ENCODE peak calls at places on chromosomes 5 and 9, in six cellular contexts. One of them, this sample, is unnamed.

GRCh38 chr5:158642852-158643251 is 456.9 kb downstream of the EBF1 start:
- DNase-seq in fibroblast of mammary gland: peak; percentile 28
- DNase-seq in GM13976: no peak
- DNase-seq in progenitor cell of endocrine pancreas: no peak
- DNase-seq in AG10803: no peak
- DNase-seq in prostate gland: no peak
- DNase-seq in this sample: no peak

GRCh38 chr5:132427285-132428146 is 58.0 kb downstream of the SLC22A5 start:
- DNase-seq in fibroblast of mammary gland: no peak
- DNase-seq in GM13976: peak; percentile 61
- DNase-seq in progenitor cell of endocrine pancreas: no peak
- DNase-seq in AG10803: peak; percentile 37
- DNase-seq in prostate gland: peak; percentile 39
- DNase-seq in this sample: no peak

GRCh38 chr5:76292923-76293322 is 110.2 kb upstream of the IQGAP2 start:
- DNase-seq in fibroblast of mammary gland: no peak
- DNase-seq in GM13976: no peak
- DNase-seq in progenitor cell of endocrine pancreas: no peak
- DNase-seq in AG10803: no peak
- DNase-seq in prostate gland: no peak
- DNase-seq in this sample: no peak

GRCh38 chr5:160480652-160481051 is 59.0 kb downstream of the PTTG1 start:
- DNase-seq in fibroblast of mammary gland: no peak
- DNase-seq in GM13976: no peak
- DNase-seq in progenitor cell of endocrine pancreas: no peak
- DNase-seq in AG10803: no peak
- DNase-seq in prostate gland: no peak
- DNase-seq in this sample: no peak

GRCh38 chr5:158194561-158194961 is 335.6 kb upstream of the CLINT1 start:
- DNase-seq in fibroblast of mammary gland: no peak
- DNase-seq in GM13976: no peak
- DNase-seq in progenitor cell of endocrine pancreas: no peak
- DNase-seq in AG10803: no peak
- DNase-seq in prostate gland: no peak
- DNase-seq in this sample: no peak

GRCh38 chr5:149940077-149940574 is 4.5 kb downstream of the PDE6A start:
- DNase-seq in fibroblast of mammary gland: peak; percentile 40
- DNase-seq in GM13976: no peak
- DNase-seq in progenitor cell of endocrine pancreas: no peak
- DNase-seq in AG10803: no peak
- DNase-seq in prostate gland: no peak
- DNase-seq in this sample: no peak

GRCh38 chr5:151492729-151493128 is 45.3 kb downstream of the SLC36A1 start:
- DNase-seq in fibroblast of mammary gland: peak; percentile 71
- DNase-seq in GM13976: no peak
- DNase-seq in progenitor cell of endocrine pancreas: no peak
- DNase-seq in AG10803: peak; percentile 56
- DNase-seq in prostate gland: no peak
- DNase-seq in this sample: no peak

GRCh38 chr5:69334793-69335268 is 2.2 kb upstream of the CCDC125 start:
- DNase-seq in fibroblast of mammary gland: peak; percentile 73
- DNase-seq in GM13976: peak; percentile 80
- DNase-seq in progenitor cell of endocrine pancreas: peak; percentile 70
- DNase-seq in AG10803: peak; percentile 80
- DNase-seq in prostate gland: peak; percentile 85
- DNase-seq in this sample: peak; percentile 88

GRCh38 chr5:126973193-126973592 is 57.2 kb downstream of the MARCHF3 start:
- DNase-seq in fibroblast of mammary gland: no peak
- DNase-seq in GM13976: no peak
- DNase-seq in progenitor cell of endocrine pancreas: no peak
- DNase-seq in AG10803: no peak
- DNase-seq in prostate gland: no peak
- DNase-seq in this sample: no peak

GRCh38 chr5:173984218-173984617 is 4.8 kb upstream of the C5orf47 start:
- DNase-seq in fibroblast of mammary gland: peak; percentile 15
- DNase-seq in GM13976: no peak
- DNase-seq in progenitor cell of endocrine pancreas: no peak
- DNase-seq in AG10803: no peak
- DNase-seq in prostate gland: no peak
- DNase-seq in this sample: no peak

GRCh38 chr9:15725953-15726352 is 173.1 kb downstream of the CCDC171 start:
- DNase-seq in fibroblast of mammary gland: peak; percentile 39
- DNase-seq in GM13976: no peak
- DNase-seq in progenitor cell of endocrine pancreas: no peak
- DNase-seq in AG10803: peak; percentile 90
- DNase-seq in prostate gland: no peak
- DNase-seq in this sample: no peak

GRCh38 chr9:16064701-16065230 is 511.9 kb downstream of the CCDC171 start:
- DNase-seq in fibroblast of mammary gland: no peak
- DNase-seq in GM13976: no peak
- DNase-seq in progenitor cell of endocrine pancreas: no peak
- DNase-seq in AG10803: no peak
- DNase-seq in prostate gland: no peak
- DNase-seq in this sample: no peak

GRCh38 chr9:109244179-109245132 is 76.4 kb downstream of the EPB41L4B start:
- DNase-seq in fibroblast of mammary gland: peak; percentile 61
- DNase-seq in GM13976: peak; percentile 73
- DNase-seq in progenitor cell of endocrine pancreas: peak; percentile 69
- DNase-seq in AG10803: peak; percentile 57
- DNase-seq in prostate gland: peak; percentile 76
- DNase-seq in this sample: peak; percentile 76

GRCh38 chr5:128538249-128539037 is 398 bp upstream of the FBN2 start:
- DNase-seq in fibroblast of mammary gland: peak; percentile 82
- DNase-seq in GM13976: peak; percentile 19
- DNase-seq in progenitor cell of endocrine pancreas: peak; percentile 29
- DNase-seq in AG10803: peak; percentile 28
- DNase-seq in prostate gland: peak; percentile 10
- DNase-seq in this sample: peak; percentile 76

GRCh38 chr5:137714494-137714893 is 21.4 kb downstream of the KLHL3 start:
- DNase-seq in fibroblast of mammary gland: no peak
- DNase-seq in GM13976: no peak
- DNase-seq in progenitor cell of endocrine pancreas: no peak
- DNase-seq in AG10803: no peak
- DNase-seq in prostate gland: no peak
- DNase-seq in this sample: no peak

GRCh38 chr9:90003046-90003355 is 398.2 kb downstream of the GADD45G start:
- DNase-seq in fibroblast of mammary gland: no peak
- DNase-seq in GM13976: no peak
- DNase-seq in progenitor cell of endocrine pancreas: no peak
- DNase-seq in AG10803: no peak
- DNase-seq in prostate gland: peak; percentile 76
- DNase-seq in this sample: no peak

GRCh38 chr5:87151547-87151946 is 116.1 kb upstream of the RASA1 start:
- DNase-seq in fibroblast of mammary gland: peak; percentile 97
- DNase-seq in GM13976: no peak
- DNase-seq in progenitor cell of endocrine pancreas: no peak
- DNase-seq in AG10803: peak; percentile 86
- DNase-seq in prostate gland: no peak
- DNase-seq in this sample: no peak

DNA sequence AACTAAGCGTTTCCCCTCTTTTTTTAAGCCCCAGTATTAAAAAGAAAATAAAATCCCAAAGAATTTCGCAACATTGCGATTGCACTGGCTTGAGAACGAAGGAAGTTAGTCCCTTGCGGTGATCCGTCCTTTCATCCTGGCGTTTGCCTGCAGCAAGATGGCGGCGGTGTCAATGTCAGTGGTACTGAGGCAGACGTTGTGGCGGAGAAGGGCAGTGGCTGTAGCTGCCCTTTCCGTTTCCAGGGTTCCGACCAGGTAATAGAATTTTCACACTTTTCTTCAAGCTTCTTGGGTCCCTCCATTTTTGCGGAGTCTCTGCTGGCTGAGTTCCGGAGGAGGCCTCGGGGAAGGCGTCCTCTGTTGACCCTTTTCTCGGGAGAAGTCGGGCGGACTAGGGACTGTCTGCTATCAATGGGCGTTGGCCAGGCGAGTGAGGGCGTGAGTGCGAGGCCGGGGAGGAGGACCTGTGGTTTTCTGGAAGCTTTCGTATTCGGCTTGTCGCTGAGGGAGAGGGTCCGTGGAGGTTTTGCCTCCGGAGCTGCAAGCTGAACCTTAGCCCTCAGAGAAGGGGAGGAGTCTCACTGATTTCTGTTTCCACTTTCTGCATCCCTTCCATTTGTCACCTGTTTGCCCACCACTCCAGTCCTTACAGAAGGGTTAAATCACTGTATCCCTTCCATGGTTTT is at the start of gene NDUFS4:
- DNase-seq in fibroblast of mammary gland: peak; percentile 94
- DNase-seq in GM13976: peak; percentile 60
- DNase-seq in progenitor cell of endocrine pancreas: peak; percentile 79
- DNase-seq in AG10803: peak; percentile 92
- DNase-seq in prostate gland: peak; percentile 79
- DNase-seq in this sample: peak; percentile 86
- TF ChIP-seq CTCF in fibroblast of mammary gland: no peak
- TF ChIP-seq CTCF in GM13976: no peak
- TF ChIP-seq CTCF in progenitor cell of endocrine pancreas: no peak
- TF ChIP-seq CTCF in AG10803: no peak
- TF ChIP-seq CTCF in prostate gland: no peak
- TF ChIP-seq CTCF in this sample: no peak

DNA sequence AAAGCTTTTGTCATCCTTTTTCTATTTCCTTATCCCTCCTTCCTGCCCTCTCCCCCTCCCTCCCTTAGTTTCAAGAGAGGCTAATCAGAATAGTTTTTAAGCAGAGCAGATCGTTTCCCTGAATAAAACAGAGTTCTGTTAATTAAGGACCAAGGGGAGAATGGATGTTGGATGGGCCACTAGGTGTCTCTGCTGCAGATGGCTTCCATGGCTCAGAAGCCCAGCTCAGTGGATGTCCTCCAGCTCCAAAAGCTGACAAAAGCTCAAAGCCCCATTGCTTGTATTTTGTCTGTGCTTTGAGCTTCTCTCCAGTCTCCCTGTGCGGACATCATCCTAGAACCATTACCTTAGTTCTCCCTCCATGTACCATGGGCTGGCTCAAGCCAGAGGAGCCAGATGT is 21.0 kb upstream of the NPR3 start:
- DNase-seq in fibroblast of mammary gland: peak; percentile 31
- DNase-seq in GM13976: no peak
- DNase-seq in progenitor cell of endocrine pancreas: no peak
- DNase-seq in AG10803: peak; percentile 8
- DNase-seq in prostate gland: no peak
- DNase-seq in this sample: no peak
- TF ChIP-seq CTCF in fibroblast of mammary gland: peak; percentile 52
- TF ChIP-seq CTCF in GM13976: no peak
- TF ChIP-seq CTCF in progenitor cell of endocrine pancreas: no peak
- TF ChIP-seq CTCF in AG10803: peak; percentile 37
- TF ChIP-seq CTCF in prostate gland: no peak
- TF ChIP-seq CTCF in this sample: no peak

GRCh38 chr5:168075387-168075786 is 216.1 kb upstream of the WWC1 start:
- DNase-seq in fibroblast of mammary gland: no peak
- DNase-seq in GM13976: no peak
- DNase-seq in progenitor cell of endocrine pancreas: no peak
- DNase-seq in AG10803: no peak
- DNase-seq in prostate gland: no peak
- DNase-seq in this sample: no peak

GRCh38 chr5:168073991-168074800 is 217.2 kb upstream of the WWC1 start:
- DNase-seq in fibroblast of mammary gland: no peak
- DNase-seq in GM13976: no peak
- DNase-seq in progenitor cell of endocrine pancreas: no peak
- DNase-seq in AG10803: peak; percentile 75
- DNase-seq in prostate gland: no peak
- DNase-seq in this sample: no peak

GRCh38 chr5:168072665-168073064 is 218.8 kb upstream of the WWC1 start:
- DNase-seq in fibroblast of mammary gland: no peak
- DNase-seq in GM13976: no peak
- DNase-seq in progenitor cell of endocrine pancreas: no peak
- DNase-seq in AG10803: no peak
- DNase-seq in prostate gland: no peak
- DNase-seq in this sample: no peak

GRCh38 chr5:168073311-168073710 is 218.1 kb upstream of the WWC1 start:
- DNase-seq in fibroblast of mammary gland: no peak
- DNase-seq in GM13976: no peak
- DNase-seq in progenitor cell of endocrine pancreas: no peak
- DNase-seq in AG10803: no peak
- DNase-seq in prostate gland: no peak
- DNase-seq in this sample: no peak

DNA sequence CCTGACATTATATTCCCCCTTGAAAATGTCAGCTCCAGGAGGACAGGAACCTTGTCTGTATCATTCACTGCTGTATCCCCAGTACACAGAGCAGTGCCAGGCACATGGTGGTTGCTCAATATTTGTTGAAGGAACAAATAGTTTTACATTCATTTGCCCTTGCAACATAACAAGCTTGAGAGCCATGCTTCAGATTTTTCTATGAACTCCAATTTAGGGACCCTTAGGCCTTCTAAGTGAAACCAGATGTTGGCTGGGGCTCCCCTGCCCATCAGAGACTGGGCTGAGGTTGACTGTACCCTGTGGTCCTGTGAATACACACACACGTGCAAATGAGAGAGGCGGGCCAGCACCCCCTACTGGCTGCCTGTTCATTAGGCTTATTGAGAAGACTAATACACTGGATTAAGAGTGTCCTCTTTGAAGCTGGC is 214.9 kb upstream of the WWC1 start:
- DNase-seq in fibroblast of mammary gland: peak; percentile 50
- DNase-seq in GM13976: no peak
- DNase-seq in progenitor cell of endocrine pancreas: no peak
- DNase-seq in AG10803: peak; percentile 96
- DNase-seq in prostate gland: peak; percentile 61
- DNase-seq in this sample: peak; percentile 42
- TF ChIP-seq CTCF in fibroblast of mammary gland: peak; percentile 59
- TF ChIP-seq CTCF in GM13976: peak; percentile 22
- TF ChIP-seq CTCF in progenitor cell of endocrine pancreas: peak; percentile 57
- TF ChIP-seq CTCF in AG10803: peak; percentile 64
- TF ChIP-seq CTCF in prostate gland: peak; percentile 22
- TF ChIP-seq CTCF in this sample: peak; percentile 51

DNA sequence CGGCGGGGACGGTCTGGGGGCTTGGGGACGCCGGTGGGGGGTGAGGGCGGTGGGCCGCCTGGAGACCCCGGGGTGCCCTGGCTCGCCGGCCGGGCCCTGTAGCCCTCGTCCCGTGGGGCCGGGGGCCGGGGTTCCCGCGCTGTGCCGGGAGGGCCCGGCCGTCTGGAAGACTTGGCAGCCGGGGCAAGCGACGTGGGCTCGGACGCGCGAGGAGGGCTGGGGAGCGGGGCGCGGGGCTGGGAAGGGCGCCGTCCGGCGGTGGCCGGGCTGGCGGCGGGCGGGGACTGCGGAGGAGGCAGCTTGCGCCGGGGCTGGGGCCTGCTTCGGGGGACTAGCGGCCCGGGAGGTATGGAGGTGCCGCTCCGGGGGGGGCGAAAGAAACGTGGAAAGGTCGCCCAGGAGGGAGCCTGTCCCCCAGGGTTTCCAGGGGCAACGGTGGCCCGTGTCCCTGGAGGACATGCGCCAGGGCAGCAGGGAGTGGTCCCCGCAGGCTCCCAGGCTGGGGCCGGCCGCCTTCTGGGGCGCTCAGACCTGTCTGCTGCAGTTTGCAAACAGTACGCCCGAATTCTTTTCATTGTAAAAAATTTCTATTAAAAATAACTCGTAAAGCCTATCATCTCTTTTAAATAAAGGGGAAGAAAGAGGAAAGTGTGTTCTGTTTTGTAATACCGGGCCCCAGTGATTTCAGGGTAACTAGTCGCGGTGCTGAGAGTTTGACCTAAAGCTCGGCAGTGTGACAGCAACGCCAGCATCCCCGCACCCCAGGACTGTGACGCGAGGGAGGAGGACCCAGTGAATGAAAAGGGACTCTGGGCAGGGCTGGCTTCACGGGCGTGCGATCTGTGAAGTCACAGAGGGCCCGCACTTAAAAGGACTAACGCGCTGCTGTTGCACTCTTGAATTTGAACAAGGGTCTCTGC is 752 bp upstream of the ANKH start:
- DNase-seq in fibroblast of mammary gland: peak; percentile 37
- DNase-seq in GM13976: peak; percentile 64
- DNase-seq in progenitor cell of endocrine pancreas: peak; percentile 46
- DNase-seq in AG10803: peak; percentile 49
- DNase-seq in prostate gland: peak; percentile 83
- DNase-seq in this sample: peak; percentile 58
- TF ChIP-seq CTCF in fibroblast of mammary gland: no peak
- TF ChIP-seq CTCF in GM13976: no peak
- TF ChIP-seq CTCF in progenitor cell of endocrine pancreas: peak; percentile 41
- TF ChIP-seq CTCF in AG10803: no peak
- TF ChIP-seq CTCF in prostate gland: peak; percentile 10
- TF ChIP-seq CTCF in this sample: no peak